ENCODE peak calls at places on chromosomes 2 and 18, in nine cellular contexts. One of them, this sample, is unnamed.

GRCh38 chr2:46368416-46368815 is 71.2 kb downstream of the EPAS1 start:
- DNase-seq in activated gamma-delta T cell treated with anti-CD3 and anti-CD28 coated beads, Interleukin-2, amount 50 U/mL, for 16 hours: no peak
- DNase-seq in GM18507: no peak
- DNase-seq in stimulated activated CD4-positive, alpha-beta T cell treated with anti-CD3 and anti-CD28 coated beads, Interleukin-15, amount 100 ng/mL, for 1 hour: no peak
- DNase-seq in NCI-H2081: no peak
- DNase-seq in activated CD4-positive, alpha-beta T cell treated with anti-CD3 and anti-CD28 coated beads, Interleukin-2, amount 10 ng/mL, durations not matched to agents 7 days and 5 days: no peak
- DNase-seq in activated T-cell treated with anti-CD3 and anti-CD28 coated beads, Interleukin-2, amount 50 U/mL, for 4 hours: no peak
- DNase-seq in H1: no peak
- DNase-seq in NCI-H510A treated with DMSO at 0.1 percent for 48 hours: no peak
- DNase-seq in this sample: no peak

GRCh38 chr18:62987035-62987830 is 271.9 kb downstream of the PHLPP1 start:
- DNase-seq in activated gamma-delta T cell treated with anti-CD3 and anti-CD28 coated beads, Interleukin-2, amount 50 U/mL, for 16 hours: no peak
- DNase-seq in GM18507: no peak
- DNase-seq in stimulated activated CD4-positive, alpha-beta T cell treated with anti-CD3 and anti-CD28 coated beads, Interleukin-15, amount 100 ng/mL, for 1 hour: no peak
- DNase-seq in NCI-H2081: no peak
- DNase-seq in activated CD4-positive, alpha-beta T cell treated with anti-CD3 and anti-CD28 coated beads, Interleukin-2, amount 10 ng/mL, durations not matched to agents 7 days and 5 days: no peak
- DNase-seq in activated T-cell treated with anti-CD3 and anti-CD28 coated beads, Interleukin-2, amount 50 U/mL, for 4 hours: no peak
- DNase-seq in H1: no peak
- DNase-seq in NCI-H510A treated with DMSO at 0.1 percent for 48 hours: no peak
- DNase-seq in this sample: no peak

GRCh38 chr2:142165790-142166189 is 35.0 kb upstream of the LRP1B start:
- DNase-seq in activated gamma-delta T cell treated with anti-CD3 and anti-CD28 coated beads, Interleukin-2, amount 50 U/mL, for 16 hours: no peak
- DNase-seq in GM18507: no peak
- DNase-seq in stimulated activated CD4-positive, alpha-beta T cell treated with anti-CD3 and anti-CD28 coated beads, Interleukin-15, amount 100 ng/mL, for 1 hour: no peak
- DNase-seq in NCI-H2081: peak
- DNase-seq in activated CD4-positive, alpha-beta T cell treated with anti-CD3 and anti-CD28 coated beads, Interleukin-2, amount 10 ng/mL, durations not matched to agents 7 days and 5 days: no peak
- DNase-seq in activated T-cell treated with anti-CD3 and anti-CD28 coated beads, Interleukin-2, amount 50 U/mL, for 4 hours: no peak
- DNase-seq in H1: no peak
- DNase-seq in NCI-H510A treated with DMSO at 0.1 percent for 48 hours: peak
- DNase-seq in this sample: no peak

GRCh38 chr2:69505710-69506109 is 68.5 kb upstream of the NFU1 start:
- DNase-seq in activated gamma-delta T cell treated with anti-CD3 and anti-CD28 coated beads, Interleukin-2, amount 50 U/mL, for 16 hours: no peak
- DNase-seq in GM18507: no peak
- DNase-seq in stimulated activated CD4-positive, alpha-beta T cell treated with anti-CD3 and anti-CD28 coated beads, Interleukin-15, amount 100 ng/mL, for 1 hour: no peak
- DNase-seq in NCI-H2081: peak
- DNase-seq in activated CD4-positive, alpha-beta T cell treated with anti-CD3 and anti-CD28 coated beads, Interleukin-2, amount 10 ng/mL, durations not matched to agents 7 days and 5 days: no peak
- DNase-seq in activated T-cell treated with anti-CD3 and anti-CD28 coated beads, Interleukin-2, amount 50 U/mL, for 4 hours: no peak
- DNase-seq in H1: no peak
- DNase-seq in NCI-H510A treated with DMSO at 0.1 percent for 48 hours: no peak
- DNase-seq in this sample: no peak

GRCh38 chr2:43877782-43878464 is 39.2 kb downstream of the ABCG8 start:
- DNase-seq in activated gamma-delta T cell treated with anti-CD3 and anti-CD28 coated beads, Interleukin-2, amount 50 U/mL, for 16 hours: peak
- DNase-seq in GM18507: peak
- DNase-seq in stimulated activated CD4-positive, alpha-beta T cell treated with anti-CD3 and anti-CD28 coated beads, Interleukin-15, amount 100 ng/mL, for 1 hour: peak
- DNase-seq in NCI-H2081: peak
- DNase-seq in activated CD4-positive, alpha-beta T cell treated with anti-CD3 and anti-CD28 coated beads, Interleukin-2, amount 10 ng/mL, durations not matched to agents 7 days and 5 days: peak
- DNase-seq in activated T-cell treated with anti-CD3 and anti-CD28 coated beads, Interleukin-2, amount 50 U/mL, for 4 hours: peak
- DNase-seq in H1: peak
- DNase-seq in NCI-H510A treated with DMSO at 0.1 percent for 48 hours: peak
- DNase-seq in this sample: peak

GRCh38 chr18:35406666-35407065 is 29.5 kb upstream of the ZNF396 start:
- DNase-seq in activated gamma-delta T cell treated with anti-CD3 and anti-CD28 coated beads, Interleukin-2, amount 50 U/mL, for 16 hours: no peak
- DNase-seq in GM18507: no peak
- DNase-seq in stimulated activated CD4-positive, alpha-beta T cell treated with anti-CD3 and anti-CD28 coated beads, Interleukin-15, amount 100 ng/mL, for 1 hour: no peak
- DNase-seq in NCI-H2081: no peak
- DNase-seq in activated CD4-positive, alpha-beta T cell treated with anti-CD3 and anti-CD28 coated beads, Interleukin-2, amount 10 ng/mL, durations not matched to agents 7 days and 5 days: no peak
- DNase-seq in activated T-cell treated with anti-CD3 and anti-CD28 coated beads, Interleukin-2, amount 50 U/mL, for 4 hours: no peak
- DNase-seq in H1: no peak
- DNase-seq in NCI-H510A treated with DMSO at 0.1 percent for 48 hours: peak
- DNase-seq in this sample: no peak

GRCh38 chr2:39778775-39779751 is at the start of gene THUMPD2:
- DNase-seq in activated gamma-delta T cell treated with anti-CD3 and anti-CD28 coated beads, Interleukin-2, amount 50 U/mL, for 16 hours: peak
- DNase-seq in GM18507: peak
- DNase-seq in stimulated activated CD4-positive, alpha-beta T cell treated with anti-CD3 and anti-CD28 coated beads, Interleukin-15, amount 100 ng/mL, for 1 hour: peak
- DNase-seq in NCI-H2081: peak
- DNase-seq in activated CD4-positive, alpha-beta T cell treated with anti-CD3 and anti-CD28 coated beads, Interleukin-2, amount 10 ng/mL, durations not matched to agents 7 days and 5 days: peak
- DNase-seq in activated T-cell treated with anti-CD3 and anti-CD28 coated beads, Interleukin-2, amount 50 U/mL, for 4 hours: peak
- DNase-seq in H1: peak
- DNase-seq in NCI-H510A treated with DMSO at 0.1 percent for 48 hours: peak
- DNase-seq in this sample: peak

GRCh38 chr2:25215948-25216679 is 47.7 kb upstream of the POMC start:
- DNase-seq in activated gamma-delta T cell treated with anti-CD3 and anti-CD28 coated beads, Interleukin-2, amount 50 U/mL, for 16 hours: peak
- DNase-seq in GM18507: peak
- DNase-seq in stimulated activated CD4-positive, alpha-beta T cell treated with anti-CD3 and anti-CD28 coated beads, Interleukin-15, amount 100 ng/mL, for 1 hour: peak
- DNase-seq in NCI-H2081: no peak
- DNase-seq in activated CD4-positive, alpha-beta T cell treated with anti-CD3 and anti-CD28 coated beads, Interleukin-2, amount 10 ng/mL, durations not matched to agents 7 days and 5 days: peak
- DNase-seq in activated T-cell treated with anti-CD3 and anti-CD28 coated beads, Interleukin-2, amount 50 U/mL, for 4 hours: peak
- DNase-seq in H1: peak
- DNase-seq in NCI-H510A treated with DMSO at 0.1 percent for 48 hours: peak
- DNase-seq in this sample: peak

GRCh38 chr2:150387586-150388288 is 99.7 kb downstream of the RND3 start:
- DNase-seq in activated gamma-delta T cell treated with anti-CD3 and anti-CD28 coated beads, Interleukin-2, amount 50 U/mL, for 16 hours: no peak
- DNase-seq in GM18507: no peak
- DNase-seq in stimulated activated CD4-positive, alpha-beta T cell treated with anti-CD3 and anti-CD28 coated beads, Interleukin-15, amount 100 ng/mL, for 1 hour: no peak
- DNase-seq in NCI-H2081: no peak
- DNase-seq in activated CD4-positive, alpha-beta T cell treated with anti-CD3 and anti-CD28 coated beads, Interleukin-2, amount 10 ng/mL, durations not matched to agents 7 days and 5 days: no peak
- DNase-seq in activated T-cell treated with anti-CD3 and anti-CD28 coated beads, Interleukin-2, amount 50 U/mL, for 4 hours: no peak
- DNase-seq in H1: no peak
- DNase-seq in NCI-H510A treated with DMSO at 0.1 percent for 48 hours: no peak
- DNase-seq in this sample: no peak

GRCh38 chr2:24919977-24920812 is at the start of gene ADCY3:
- DNase-seq in activated gamma-delta T cell treated with anti-CD3 and anti-CD28 coated beads, Interleukin-2, amount 50 U/mL, for 16 hours: peak
- DNase-seq in GM18507: peak
- DNase-seq in stimulated activated CD4-positive, alpha-beta T cell treated with anti-CD3 and anti-CD28 coated beads, Interleukin-15, amount 100 ng/mL, for 1 hour: peak
- DNase-seq in NCI-H2081: peak
- DNase-seq in activated CD4-positive, alpha-beta T cell treated with anti-CD3 and anti-CD28 coated beads, Interleukin-2, amount 10 ng/mL, durations not matched to agents 7 days and 5 days: peak
- DNase-seq in activated T-cell treated with anti-CD3 and anti-CD28 coated beads, Interleukin-2, amount 50 U/mL, for 4 hours: peak
- DNase-seq in H1: no peak
- DNase-seq in NCI-H510A treated with DMSO at 0.1 percent for 48 hours: no peak
- DNase-seq in this sample: peak

GRCh38 chr2:84846041-84846663 is 34.7 kb downstream of the TRABD2A start:
- DNase-seq in activated gamma-delta T cell treated with anti-CD3 and anti-CD28 coated beads, Interleukin-2, amount 50 U/mL, for 16 hours: peak
- DNase-seq in GM18507: no peak
- DNase-seq in stimulated activated CD4-positive, alpha-beta T cell treated with anti-CD3 and anti-CD28 coated beads, Interleukin-15, amount 100 ng/mL, for 1 hour: no peak
- DNase-seq in NCI-H2081: no peak
- DNase-seq in activated CD4-positive, alpha-beta T cell treated with anti-CD3 and anti-CD28 coated beads, Interleukin-2, amount 10 ng/mL, durations not matched to agents 7 days and 5 days: peak
- DNase-seq in activated T-cell treated with anti-CD3 and anti-CD28 coated beads, Interleukin-2, amount 50 U/mL, for 4 hours: peak
- DNase-seq in H1: no peak
- DNase-seq in NCI-H510A treated with DMSO at 0.1 percent for 48 hours: no peak
- DNase-seq in this sample: peak